ENCODE peak calls at places on chromosomes 7 and 10, in six cellular contexts. One of them, this sample, is unnamed.

GRCh38 chr10:88379575-88379974 is 203.5 kb downstream of the RNLS start:
- DNase-seq in GM23338: no peak
- DNase-seq in stomach: no peak
- DNase-seq in HepG2: no peak
- DNase-seq in endothelial cell of umbilical vein: no peak
- DNase-seq in GM12878: no peak
- DNase-seq in this sample: no peak

GRCh38 chr10:85919358-85920022 is 447.1 kb downstream of the GRID1 start:
- DNase-seq in GM23338: no peak
- DNase-seq in stomach: no peak
- DNase-seq in HepG2: no peak
- DNase-seq in endothelial cell of umbilical vein: no peak
- DNase-seq in GM12878: no peak
- DNase-seq in this sample: no peak

GRCh38 chr7:14821757-14822480 is 80.6 kb downstream of the DGKB start:
- DNase-seq in GM23338: no peak
- DNase-seq in stomach: no peak
- DNase-seq in HepG2: no peak
- DNase-seq in endothelial cell of umbilical vein: no peak
- DNase-seq in GM12878: no peak
- DNase-seq in this sample: no peak

GRCh38 chr7:75662579-75663301 is 76.0 kb downstream of the HIP1 start:
- DNase-seq in GM23338: no peak
- DNase-seq in stomach: no peak
- DNase-seq in HepG2: no peak
- DNase-seq in endothelial cell of umbilical vein: no peak
- DNase-seq in GM12878: peak
- DNase-seq in this sample: peak

GRCh38 chr10:43809211-43809930 is 160.7 kb upstream of the ZNF32 start:
- DNase-seq in GM23338: no peak
- DNase-seq in stomach: no peak
- DNase-seq in HepG2: no peak
- DNase-seq in endothelial cell of umbilical vein: peak
- DNase-seq in GM12878: no peak
- DNase-seq in this sample: no peak

GRCh38 chr7:96250776-96251361 is 71.0 kb downstream of the SLC25A13 start:
- DNase-seq in GM23338: no peak
- DNase-seq in stomach: no peak
- DNase-seq in HepG2: no peak
- DNase-seq in endothelial cell of umbilical vein: no peak
- DNase-seq in GM12878: no peak
- DNase-seq in this sample: no peak

GRCh38 chr10:101894742-101895141 is 51.1 kb upstream of the KCNIP2 start:
- DNase-seq in GM23338: no peak
- DNase-seq in stomach: no peak
- DNase-seq in HepG2: peak
- DNase-seq in endothelial cell of umbilical vein: no peak
- DNase-seq in GM12878: no peak
- DNase-seq in this sample: no peak

GRCh38 chr10:124224331-124225028 is 131.1 kb upstream of the CHST15 start:
- DNase-seq in GM23338: no peak
- DNase-seq in stomach: no peak
- DNase-seq in HepG2: no peak
- DNase-seq in endothelial cell of umbilical vein: no peak
- DNase-seq in GM12878: no peak
- DNase-seq in this sample: no peak

GRCh38 chr10:89382757-89383156 is 4.9 kb downstream of the IFIT1B start:
- DNase-seq in GM23338: no peak
- DNase-seq in stomach: no peak
- DNase-seq in HepG2: no peak
- DNase-seq in endothelial cell of umbilical vein: no peak
- DNase-seq in GM12878: no peak
- DNase-seq in this sample: no peak

GRCh38 chr10:90407116-90407515 is 450.7 kb downstream of the HTR7 start:
- DNase-seq in GM23338: peak
- DNase-seq in stomach: no peak
- DNase-seq in HepG2: no peak
- DNase-seq in endothelial cell of umbilical vein: no peak
- DNase-seq in GM12878: no peak
- DNase-seq in this sample: no peak

GRCh38 chr10:7408494-7409044 is 2.3 kb downstream of the SFMBT2 start:
- DNase-seq in GM23338: peak
- DNase-seq in stomach: peak
- DNase-seq in HepG2: no peak
- DNase-seq in endothelial cell of umbilical vein: peak
- DNase-seq in GM12878: no peak
- DNase-seq in this sample: peak

GRCh38 chr10:16828114-16828568 is 10.9 kb upstream of the RSU1 start:
- DNase-seq in GM23338: peak
- DNase-seq in stomach: peak
- DNase-seq in HepG2: peak
- DNase-seq in endothelial cell of umbilical vein: peak
- DNase-seq in GM12878: peak
- DNase-seq in this sample: no peak

GRCh38 chr7:111654414-111654813 is 92.1 kb upstream of the IMMP2L start:
- DNase-seq in GM23338: no peak
- DNase-seq in stomach: no peak
- DNase-seq in HepG2: no peak
- DNase-seq in endothelial cell of umbilical vein: no peak
- DNase-seq in GM12878: no peak
- DNase-seq in this sample: no peak

GRCh38 chr10:90621577-90621976 is 236.3 kb downstream of the HTR7 start:
- DNase-seq in GM23338: peak
- DNase-seq in stomach: no peak
- DNase-seq in HepG2: no peak
- DNase-seq in endothelial cell of umbilical vein: peak
- DNase-seq in GM12878: no peak
- DNase-seq in this sample: no peak

GRCh38 chr10:104337527-104337984 is 709 bp downstream of the ITPRIP start:
- DNase-seq in GM23338: peak
- DNase-seq in stomach: no peak
- DNase-seq in HepG2: no peak
- DNase-seq in endothelial cell of umbilical vein: peak
- DNase-seq in GM12878: no peak
- DNase-seq in this sample: no peak

GRCh38 chr10:50210876-50211275 is 40.4 kb downstream of the ASAH2 start:
- DNase-seq in GM23338: no peak
- DNase-seq in stomach: no peak
- DNase-seq in HepG2: no peak
- DNase-seq in endothelial cell of umbilical vein: no peak
- DNase-seq in GM12878: no peak
- DNase-seq in this sample: no peak

DNA sequence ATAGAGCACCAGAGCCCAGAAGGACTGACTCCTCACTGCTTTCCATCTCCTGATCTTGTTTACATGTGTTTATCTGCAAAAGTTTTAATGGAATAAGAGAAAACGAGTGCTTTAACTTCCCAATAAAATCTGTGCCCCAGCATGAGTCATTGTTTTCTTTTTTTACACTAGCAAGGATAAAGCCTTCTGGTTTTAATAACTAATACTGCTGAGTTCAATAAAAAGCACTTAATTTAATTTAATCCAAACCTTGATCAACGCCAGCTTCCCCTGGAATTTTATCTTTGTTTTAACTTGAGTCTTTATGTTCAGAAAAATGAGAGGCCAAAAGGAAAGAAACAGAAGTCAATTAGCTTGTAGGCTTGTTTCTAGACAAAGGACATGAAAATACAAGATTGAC is 227.5 kb downstream of the HPSE2 start:
- DNase-seq in GM23338: no peak
- DNase-seq in stomach: no peak
- DNase-seq in HepG2: no peak
- DNase-seq in endothelial cell of umbilical vein: no peak
- DNase-seq in GM12878: no peak
- DNase-seq in this sample: no peak
- TF ChIP-seq POLR2AphosphoS5 in GM23338: no peak
- TF ChIP-seq POLR2AphosphoS5 in stomach: no peak
- TF ChIP-seq POLR2AphosphoS5 in HepG2: no peak
- TF ChIP-seq POLR2AphosphoS5 in endothelial cell of umbilical vein: no peak
- TF ChIP-seq POLR2AphosphoS5 in GM12878: no peak
- TF ChIP-seq POLR2AphosphoS5 in this sample: no peak

GRCh38 chr7:209416-209815 is 17.0 kb downstream of the FAM20C start:
- DNase-seq in GM23338: no peak
- DNase-seq in stomach: no peak
- DNase-seq in HepG2: no peak
- DNase-seq in endothelial cell of umbilical vein: no peak
- DNase-seq in GM12878: no peak
- DNase-seq in this sample: no peak
- TF ChIP-seq POLR2AphosphoS5 in GM23338: no peak
- TF ChIP-seq POLR2AphosphoS5 in stomach: no peak
- TF ChIP-seq POLR2AphosphoS5 in HepG2: no peak
- TF ChIP-seq POLR2AphosphoS5 in endothelial cell of umbilical vein: no peak
- TF ChIP-seq POLR2AphosphoS5 in GM12878: no peak
- TF ChIP-seq POLR2AphosphoS5 in this sample: no peak

GRCh38 chr7:13293264-13294002 is 606.0 kb downstream of the ARL4A start:
- DNase-seq in GM23338: no peak
- DNase-seq in stomach: no peak
- DNase-seq in HepG2: no peak
- DNase-seq in endothelial cell of umbilical vein: no peak
- DNase-seq in GM12878: no peak
- DNase-seq in this sample: no peak

GRCh38 chr7:13286916-13287315 is 599.5 kb downstream of the ARL4A start:
- DNase-seq in GM23338: no peak
- DNase-seq in stomach: no peak
- DNase-seq in HepG2: no peak
- DNase-seq in endothelial cell of umbilical vein: no peak
- DNase-seq in GM12878: no peak
- DNase-seq in this sample: no peak

GRCh38 chr7:13288516-13288915 is 601.1 kb downstream of the ARL4A start:
- DNase-seq in GM23338: no peak
- DNase-seq in stomach: no peak
- DNase-seq in HepG2: no peak
- DNase-seq in endothelial cell of umbilical vein: no peak
- DNase-seq in GM12878: no peak
- DNase-seq in this sample: no peak

DNA sequence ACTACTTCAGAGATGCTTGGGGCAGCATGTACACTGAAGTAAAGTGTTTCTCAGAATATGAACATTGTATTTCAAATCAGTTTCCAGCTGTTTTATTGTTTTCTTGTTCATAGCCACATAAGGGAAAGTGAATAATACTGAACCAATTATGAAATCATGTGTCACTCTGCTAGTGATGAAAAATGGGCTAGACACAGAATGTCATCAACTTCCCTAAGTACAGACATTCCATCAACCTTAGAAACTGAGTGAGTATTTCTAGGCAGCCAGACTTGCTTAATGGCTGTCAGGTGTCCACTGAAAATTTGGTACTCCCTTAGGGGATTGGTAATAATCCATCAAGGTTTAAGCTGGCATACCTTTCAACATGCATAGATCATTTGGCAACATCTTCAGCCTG is 603.6 kb downstream of the ARL4A start:
- DNase-seq in GM23338: no peak
- DNase-seq in stomach: no peak
- DNase-seq in HepG2: no peak
- DNase-seq in endothelial cell of umbilical vein: no peak
- DNase-seq in GM12878: no peak
- DNase-seq in this sample: no peak
- TF ChIP-seq POLR2AphosphoS5 in GM23338: no peak
- TF ChIP-seq POLR2AphosphoS5 in stomach: no peak
- TF ChIP-seq POLR2AphosphoS5 in HepG2: no peak
- TF ChIP-seq POLR2AphosphoS5 in endothelial cell of umbilical vein: no peak
- TF ChIP-seq POLR2AphosphoS5 in GM12878: no peak
- TF ChIP-seq POLR2AphosphoS5 in this sample: no peak

GRCh38 chr10:71214641-71215160 is 2.3 kb downstream of the UNC5B start:
- DNase-seq in GM23338: no peak
- DNase-seq in stomach: peak
- DNase-seq in HepG2: no peak
- DNase-seq in endothelial cell of umbilical vein: no peak
- DNase-seq in GM12878: no peak
- DNase-seq in this sample: no peak

GRCh38 chr10:71213127-71213616 is 802 bp downstream of the UNC5B start:
- DNase-seq in GM23338: peak
- DNase-seq in stomach: peak
- DNase-seq in HepG2: no peak
- DNase-seq in endothelial cell of umbilical vein: peak
- DNase-seq in GM12878: no peak
- DNase-seq in this sample: no peak

GRCh38 chr10:71212249-71213126 is at the start of gene UNC5B:
- DNase-seq in GM23338: peak
- DNase-seq in stomach: peak
- DNase-seq in HepG2: peak
- DNase-seq in endothelial cell of umbilical vein: peak
- DNase-seq in GM12878: no peak
- DNase-seq in this sample: no peak

GRCh38 chr10:71211759-71212248 is 566 bp upstream of the UNC5B start:
- DNase-seq in GM23338: no peak
- DNase-seq in stomach: no peak
- DNase-seq in HepG2: peak
- DNase-seq in endothelial cell of umbilical vein: no peak
- DNase-seq in GM12878: no peak
- DNase-seq in this sample: no peak

GRCh38 chr10:71213761-71214440 is 1.5 kb downstream of the UNC5B start:
- DNase-seq in GM23338: peak
- DNase-seq in stomach: no peak
- DNase-seq in HepG2: no peak
- DNase-seq in endothelial cell of umbilical vein: peak
- DNase-seq in GM12878: no peak
- DNase-seq in this sample: no peak
- TF ChIP-seq POLR2AphosphoS5 in GM23338: no peak
- TF ChIP-seq POLR2AphosphoS5 in stomach: peak
- TF ChIP-seq POLR2AphosphoS5 in HepG2: no peak
- TF ChIP-seq POLR2AphosphoS5 in endothelial cell of umbilical vein: no peak
- TF ChIP-seq POLR2AphosphoS5 in GM12878: no peak
- TF ChIP-seq POLR2AphosphoS5 in this sample: no peak

GRCh38 chr7:391411-391951 is 101.5 kb downstream of the FOXL3 start:
- DNase-seq in GM23338: no peak
- DNase-seq in stomach: peak
- DNase-seq in HepG2: no peak
- DNase-seq in endothelial cell of umbilical vein: no peak
- DNase-seq in GM12878: no peak
- DNase-seq in this sample: no peak
- TF ChIP-seq POLR2AphosphoS5 in GM23338: no peak
- TF ChIP-seq POLR2AphosphoS5 in stomach: no peak
- TF ChIP-seq POLR2AphosphoS5 in HepG2: no peak
- TF ChIP-seq POLR2AphosphoS5 in endothelial cell of umbilical vein: no peak
- TF ChIP-seq POLR2AphosphoS5 in GM12878: no peak
- TF ChIP-seq POLR2AphosphoS5 in this sample: no peak

GRCh38 chr7:27172388-27172774 is 1.7 kb downstream of the HOXA10 start:
- DNase-seq in GM23338: no peak
- DNase-seq in stomach: no peak
- DNase-seq in HepG2: no peak
- DNase-seq in endothelial cell of umbilical vein: peak
- DNase-seq in GM12878: no peak
- DNase-seq in this sample: no peak

GRCh38 chr7:27172823-27173411 is 1.2 kb downstream of the HOXA10 start:
- DNase-seq in GM23338: peak
- DNase-seq in stomach: peak
- DNase-seq in HepG2: no peak
- DNase-seq in endothelial cell of umbilical vein: peak
- DNase-seq in GM12878: no peak
- DNase-seq in this sample: no peak

GRCh38 chr7:27175005-27175625 is 995 bp upstream of the HOXA10 start:
- DNase-seq in GM23338: peak
- DNase-seq in stomach: no peak
- DNase-seq in HepG2: no peak
- DNase-seq in endothelial cell of umbilical vein: peak
- DNase-seq in GM12878: no peak
- DNase-seq in this sample: no peak

GRCh38 chr7:27174077-27175004 is at the start of gene HOXA10:
- DNase-seq in GM23338: peak
- DNase-seq in stomach: peak
- DNase-seq in HepG2: no peak
- DNase-seq in endothelial cell of umbilical vein: peak
- DNase-seq in GM12878: no peak
- DNase-seq in this sample: no peak

GRCh38 chr7:27173412-27174076 is 576 bp downstream of the HOXA10 start:
- DNase-seq in GM23338: peak
- DNase-seq in stomach: peak
- DNase-seq in HepG2: no peak
- DNase-seq in endothelial cell of umbilical vein: peak
- DNase-seq in GM12878: no peak
- DNase-seq in this sample: no peak
- TF ChIP-seq POLR2AphosphoS5 in GM23338: no peak
- TF ChIP-seq POLR2AphosphoS5 in stomach: no peak
- TF ChIP-seq POLR2AphosphoS5 in HepG2: no peak
- TF ChIP-seq POLR2AphosphoS5 in endothelial cell of umbilical vein: no peak
- TF ChIP-seq POLR2AphosphoS5 in GM12878: no peak
- TF ChIP-seq POLR2AphosphoS5 in this sample: no peak

This sample was measured in GM12892.